ENCODE peak calls at places on chromosomes 5 and 9, in ten cellular contexts. I is skeletal muscle cell; P is EL; E is NCI-H1092; A is AG09309; L is NCI-H1105; W is H7; Y is AG04450; O is stimulated activated CD4-positive, alpha-beta T cell treated with anti-CD3 and anti-CD28 coated beads, Interleukin-1b, Interleukin-23, amount 100 ng/mL, for 1 hour; R is stimulated activated CD8-positive, alpha-beta memory T cell treated with anti-CD3 and anti-CD28 coated beads, Interleukin-15, amount 100 ng/mL, for 48 hours. V is an unnamed sample.

GRCh38 chr9:134569626-134570025 is 72.0 kb upstream of the COL5A1 start:
- DNase-seq in I (no peak), P (no peak), E (no peak), A (no peak), L (no peak), W (no peak), Y (no peak), O (no peak), R (no peak), V (no peak)

GRCh38 chr5:140194662-140195061 is 19.7 kb downstream of the CYSTM1 start:
- DNase-seq in I (no peak), P (no peak), E (no peak), A (no peak), L (no peak), W (no peak), Y (no peak), O (no peak), R (no peak), V (no peak)

GRCh38 chr5:176629853-176630680 is at the start of the genes EIF4E1B and SNCB:
- DNase-seq in I (no peak), P (peak), E (peak), A (no peak), L (peak), W (peak), Y (no peak), O (no peak), R (peak), V (no peak)

GRCh38 chr5:144812770-144813169 is 642.1 kb downstream of the KCTD16 start:
- DNase-seq in I (peak), P (peak), E (no peak), A (peak), L (no peak), W (no peak), Y (peak), O (no peak), R (no peak), V (peak)

GRCh38 chr9:88280816-88281382 is 107.3 kb upstream of the SPIN1 start:
- DNase-seq in I (no peak), P (no peak), E (no peak), A (no peak), L (no peak), W (peak), Y (no peak), O (no peak), R (peak), V (no peak)

GRCh38 chr5:89255845-89256463 is 373.0 kb upstream of the MEF2C start:
- DNase-seq in I (no peak), P (peak), E (no peak), A (peak), L (no peak), W (no peak), Y (peak), O (no peak), R (no peak), V (peak)

GRCh38 chr5:13866792-13867191 is 77.7 kb downstream of the DNAH5 start:
- DNase-seq in I (peak), P (peak), E (no peak), A (no peak), L (no peak), W (peak), Y (no peak), O (no peak), R (no peak), V (peak)

GRCh38 chr9:78028926-78029325 is 2.7 kb downstream of the GNAQ start:
- DNase-seq in I (no peak), P (no peak), E (no peak), A (no peak), L (no peak), W (no peak), Y (no peak), O (no peak), R (no peak), V (no peak)

GRCh38 chr9:98328770-98329169 is 73.3 kb upstream of the TBC1D2 start:
- DNase-seq in I (no peak), P (no peak), E (no peak), A (no peak), L (no peak), W (no peak), Y (no peak), O (no peak), R (no peak), V (no peak)

GRCh38 chr5:113112435-113112834 is 135.8 kb downstream of the DCP2 start:
- DNase-seq in I (peak), P (no peak), E (no peak), A (no peak), L (no peak), W (no peak), Y (no peak), O (no peak), R (no peak), V (no peak)

GRCh38 chr9:2390028-2390427 is 231.6 kb upstream of the VLDLR start:
- DNase-seq in I (no peak), P (no peak), E (no peak), A (no peak), L (no peak), W (no peak), Y (no peak), O (no peak), R (no peak), V (no peak)

GRCh38 chr9:38388283-38389223 is 3.9 kb upstream of the ALDH1B1 start:
- DNase-seq in I (peak), P (no peak), E (no peak), A (peak), L (no peak), W (no peak), Y (no peak), O (no peak), R (no peak), V (no peak)

GRCh38 chr9:127572961-127573727 is 38.9 kb upstream of the STXBP1 start:
- DNase-seq in I (peak), P (peak), E (no peak), A (no peak), L (no peak), W (no peak), Y (no peak), O (no peak), R (no peak), V (no peak)

GRCh38 chr9:99809586-99810357 is 11.9 kb upstream of the NR4A3 start:
- DNase-seq in I (no peak), P (no peak), E (no peak), A (no peak), L (no peak), W (peak), Y (no peak), O (no peak), R (no peak), V (no peak)

GRCh38 chr5:174413520-174414314 is 310.7 kb upstream of the MSX2 start:
- DNase-seq in I (peak), P (peak), E (no peak), A (peak), L (no peak), W (no peak), Y (peak), O (no peak), R (no peak), V (peak)

GRCh38 chr5:124103671-124104070 is 591.7 kb downstream of the CSNK1G3 start:
- DNase-seq in I (no peak), P (peak), E (no peak), A (no peak), L (no peak), W (no peak), Y (no peak), O (no peak), R (no peak), V (no peak)

GRCh38 chr9:101693937-101694336 is 44.5 kb downstream of the GRIN3A start:
- DNase-seq in I (no peak), P (no peak), E (no peak), A (no peak), L (no peak), W (no peak), Y (no peak), O (no peak), R (no peak), V (no peak)

GRCh38 chr5:138435943-138436342 is 2.9 kb upstream of the REEP2 start:
- DNase-seq in I (no peak), P (no peak), E (no peak), A (no peak), L (no peak), W (no peak), Y (no peak), O (no peak), R (no peak), V (no peak)